ENCODE peak calls at places on chromosomes 3 and 15, in seven cellular contexts. K is non-pigmented ciliary epithelial cell, Y is RPMI8226, U is brain microvascular endothelial cell, L is pancreas, B is iris pigment epithelial cell, R is NCI-H1436. Z is an unnamed sample.

GRCh38 chr15:46091860-46092450 is 457.1 kb downstream of the SQOR start:
- DNase-seq in K (no peak), B (peak; percentile 3), L (no peak), R (peak; percentile 49), Y (peak; percentile 59), U (no peak), Z (no peak)

GRCh38 chr15:97061392-97061791 is 730.9 kb downstream of the NR2F2 start:
- DNase-seq in K (no peak), B (no peak), R (no peak), L (no peak), U (no peak), Y (no peak), Z (no peak)

GRCh38 chr3:121649645-121650044 is 11.1 kb downstream of the HCLS1 start:
- DNase-seq in R (no peak), Y (no peak), K (peak; percentile 5), U (no peak), B (peak; percentile 61), L (no peak), Z (no peak)

GRCh38 chr3:51434746-51435323 is 43.8 kb downstream of the RBM15B start:
- DNase-seq in K (no peak), R (no peak), B (peak; percentile 61), Y (peak; percentile 52), L (peak; percentile 25), U (peak; percentile 31), Z (no peak)

GRCh38 chr3:15815696-15816095 is 17.9 kb upstream of the ANKRD28 start:
- DNase-seq in K (no peak), L (no peak), Y (peak; percentile 20), B (peak; percentile 74), U (no peak), R (no peak), Z (no peak)

GRCh38 chr3:119557874-119558264 is 1.5 kb downstream of the CD80 start:
- DNase-seq in K (no peak), B (no peak), Y (no peak), U (no peak), R (no peak), L (no peak), Z (no peak)

GRCh38 chr15:48459571-48460461 is 128.6 kb downstream of the DUT start:
- DNase-seq in R (no peak), U (peak; percentile 76), K (no peak), Y (no peak), L (no peak), B (peak; percentile 90), Z (no peak)

GRCh38 chr15:34271493-34271892 is 46.7 kb downstream of the EMC4 start:
- DNase-seq in R (no peak), U (peak; percentile 63), L (no peak), Y (no peak), B (peak; percentile 90), K (peak; percentile 35), Z (no peak)

GRCh38 chr3:133663569-133664313 is 2.0 kb upstream of the TOPBP1 start:
- DNase-seq in U (peak; percentile 59), R (peak; percentile 80), Y (peak; percentile 81), L (no peak), K (no peak), B (peak; percentile 61), Z (no peak)

GRCh38 chr3:104920512-104920911 is 446.2 kb upstream of the ALCAM start:
- DNase-seq in R (no peak), Y (no peak), K (no peak), B (no peak), U (no peak), L (no peak), Z (no peak)

GRCh38 chr3:129633751-129634481 is 27.4 kb upstream of the PLXND1 start:
- DNase-seq in K (no peak), Y (no peak), R (no peak), L (no peak), B (no peak), U (no peak), Z (no peak)

GRCh38 chr3:173739716-173740115 is 342.2 kb downstream of the NLGN1 start:
- DNase-seq in B (peak; percentile 49), K (no peak), Y (no peak), R (no peak), L (no peak), U (no peak), Z (no peak)

GRCh38 chr15:85800460-85801123 is 5.9 kb upstream of the KLHL25 start:
- DNase-seq in U (peak; percentile 27), L (peak; percentile 92), R (no peak), K (peak; percentile 17), B (peak; percentile 63), Y (peak; percentile 42), Z (peak; percentile 88)

GRCh38 chr15:48828906-48829305 is 18.0 kb upstream of the CEP152 start:
- DNase-seq in R (no peak), B (no peak), K (no peak), L (no peak), U (no peak), Y (no peak), Z (no peak)

GRCh38 chr3:112351823-112352222 is 18.9 kb downstream of the CD200 start:
- DNase-seq in L (no peak), U (no peak), K (no peak), Y (no peak), B (no peak), R (peak; percentile 99), Z (no peak)

GRCh38 chr3:125280966-125281365 is 68.4 kb upstream of the SLC12A8 start:
- DNase-seq in Y (peak; percentile 45), R (peak; percentile 13), B (peak; percentile 54), K (peak; percentile 15), U (peak; percentile 31), L (no peak), Z (no peak)

GRCh38 chr3:28316226-28316625 is 32.3 kb upstream of the ZCWPW2 start:
- DNase-seq in U (no peak), L (no peak), K (no peak), Y (no peak), B (peak; percentile 12), R (no peak), Z (no peak)

GRCh38 chr15:74222705-74223104 is 13.4 kb upstream of the CCDC33 start:
- DNase-seq in R (peak; percentile 71), L (no peak), B (no peak), U (no peak), Y (no peak), K (no peak), Z (no peak)

GRCh38 chr15:31853370-31853769 is 176.9 kb upstream of the CHRNA7 start:
- DNase-seq in R (no peak), Y (no peak), U (no peak), K (no peak), L (no peak), B (no peak), Z (no peak)